ENCODE peak calls at places on chromosomes 5 and 9, in five cellular contexts. W is Peyer's patch, N is heart left ventricle, D is psoas muscle, G is astrocyte of the spinal cord. Z is an unnamed sample.

GRCh38 chr9:17470015-17470414 is 108.9 kb upstream of the SH3GL2 start:
- DNase-seq in G (no peak), N (no peak), D (no peak), W (no peak), Z (no peak)

GRCh38 chr5:96652769-96653455 is 9.3 kb upstream of the CAST start:
- DNase-seq in N (no peak), D (no peak), G (peak), W (no peak), Z (no peak)

GRCh38 chr5:72818866-72819534 is 2.5 kb downstream of the TNPO1 start:
- DNase-seq in N (peak), D (peak), W (peak), G (peak), Z (no peak)

GRCh38 chr5:93427316-93427715 is 153.7 kb downstream of the NR2F1-AS1 start:
- DNase-seq in G (no peak), W (no peak), N (no peak), D (no peak), Z (no peak)

GRCh38 chr5:149799119-149799623 is 69.1 kb downstream of the PPARGC1B start:
- DNase-seq in D (peak), G (peak), N (peak), W (no peak), Z (peak)

GRCh38 chr5:2752059-2752874 is 790 bp upstream of the IRX2 start:
- DNase-seq in D (no peak), W (no peak), G (peak), N (peak), Z (no peak)

GRCh38 chr9:113349434-113350337 is at the start of gene BSPRY:
- DNase-seq in W (peak), N (no peak), D (no peak), G (no peak), Z (no peak)

GRCh38 chr9:124659099-124659659 is 111.9 kb downstream of the NR6A1 start:
- DNase-seq in N (peak), W (peak), G (peak), D (peak), Z (peak)

GRCh38 chr9:136697146-136697820 is 10.0 kb upstream of the AGPAT2 start:
- DNase-seq in W (peak), G (no peak), D (no peak), N (peak), Z (no peak)

GRCh38 chr9:125867752-125868400 is 120.7 kb downstream of the PBX3 start:
- DNase-seq in N (no peak), D (no peak), G (no peak), W (no peak), Z (no peak)

GRCh38 chr5:17436345-17436744 is 61.7 kb upstream of the TAF11L2 start:
- DNase-seq in G (no peak), D (no peak), N (no peak), W (no peak), Z (no peak)

GRCh38 chr5:74040065-74040551 is 414.1 kb downstream of the ARHGEF28 start:
- DNase-seq in W (no peak), N (peak), G (peak), D (no peak), Z (peak)

GRCh38 chr5:58481828-58482227 is 9.4 kb upstream of the GAPT start:
- DNase-seq in G (no peak), D (no peak), N (no peak), W (no peak), Z (no peak)

GRCh38 chr9:134616341-134616740 is 25.3 kb upstream of the COL5A1 start:
- DNase-seq in G (no peak), N (no peak), D (no peak), W (no peak), Z (no peak)

GRCh38 chr5:149938272-149938671 is 6.3 kb downstream of the PDE6A start:
- DNase-seq in N (peak), D (peak), W (peak), G (peak), Z (peak)

GRCh38 chr5:90954951-90955635 is 396.5 kb downstream of the ADGRV1 start:
- DNase-seq in G (no peak), D (no peak), W (no peak), N (no peak), Z (no peak)

GRCh38 chr5:123754903-123755302 is 242.9 kb downstream of the CSNK1G3 start:
- DNase-seq in G (peak), N (no peak), D (no peak), W (no peak), Z (no peak)

GRCh38 chr5:125227333-125228075 is 481.1 kb upstream of the ZNF608 start:
- DNase-seq in N (no peak), D (no peak), G (peak), W (no peak), Z (no peak)

GRCh38 chr9:37538099-37538498 is 38.1 kb downstream of the FBXO10 start:
- DNase-seq in D (no peak), N (no peak), W (no peak), G (no peak), Z (no peak)

GRCh38 chr9:19232830-19233194 is 2.3 kb downstream of the DENND4C start:
- DNase-seq in W (no peak), N (no peak), G (peak), D (no peak), Z (no peak)

GRCh38 chr5:163473613-163474243 is 13.3 kb downstream of the HMMR start:
- DNase-seq in D (no peak), G (peak), W (no peak), N (no peak), Z (no peak)

GRCh38 chr9:92640398-92641091 is 29.4 kb downstream of the IPPK start:
- DNase-seq in D (no peak), N (no peak), G (no peak), W (no peak), Z (no peak)

GRCh38 chr9:105206821-105207699 is 37.4 kb upstream of the SLC44A1 start:
- DNase-seq in D (no peak), N (no peak), G (no peak), W (no peak), Z (no peak)

GRCh38 chr5:64690417-64691151 is at the start of gene SHISAL2B:
- DNase-seq in G (peak), D (peak), W (no peak), N (no peak), Z (no peak)

GRCh38 chr9:35395076-35395675 is 94.7 kb upstream of the RUSC2 start:
- DNase-seq in N (no peak), D (peak), W (no peak), G (no peak), Z (no peak)

GRCh38 chr9:19127881-19128719 is 808 bp upstream of the PLIN2 start:
- DNase-seq in N (peak), D (no peak), W (peak), G (peak), Z (no peak)

GRCh38 chr5:133406632-133407276 is 205.6 kb downstream of the FSTL4 start:
- DNase-seq in D (no peak), N (no peak), W (no peak), G (no peak), Z (no peak)

GRCh38 chr5:76766746-76767145 is 50.8 kb downstream of the F2R start:
- DNase-seq in D (no peak), W (no peak), N (no peak), G (peak), Z (no peak)

GRCh38 chr5:120516799-120517198 is 52.7 kb downstream of the PRR16 start:
- DNase-seq in W (no peak), G (peak), N (no peak), D (no peak), Z (no peak)

GRCh38 chr9:126318858-126319257 is 7.8 kb upstream of the MVB12B start:
- DNase-seq in N (no peak), W (no peak), D (no peak), G (no peak), Z (no peak)

GRCh38 chr5:177427919-177428573 is 1.6 kb downstream of the GRK6 start:
- DNase-seq in N (no peak), D (peak), G (no peak), W (peak), Z (no peak)

GRCh38 chr5:82422751-82423181 is 144.6 kb upstream of the RPS23 start:
- DNase-seq in W (no peak), D (no peak), N (peak), G (peak), Z (no peak)

GRCh38 chr9:124267271-124267807 is 9.6 kb downstream of the NEK6 start:
- DNase-seq in W (no peak), G (peak), D (no peak), N (no peak), Z (peak)

GRCh38 chr9:134807726-134808125 is 72.9 kb upstream of the FCN2 start:
- DNase-seq in N (no peak), G (peak), W (no peak), D (no peak), Z (no peak)

GRCh38 chr5:149405550-149406202 is 26.6 kb upstream of the IL17B start:
- DNase-seq in W (no peak), G (no peak), N (no peak), D (no peak), Z (no peak)

GRCh38 chr9:82443312-82443711 is 454.7 kb downstream of the SPATA31D1 start:
- DNase-seq in G (no peak), W (no peak), D (no peak), N (no peak), Z (no peak)

GRCh38 chr5:136364307-136364706 is 1.0 kb downstream of the TRPC7 start:
- DNase-seq in D (no peak), G (no peak), W (no peak), N (no peak), Z (no peak)

GRCh38 chr5:138463335-138464017 is 1.8 kb upstream of the EGR1 start:
- DNase-seq in D (no peak), W (no peak), G (no peak), N (no peak), Z (no peak)
- TF ChIP-seq CTCF in D (no peak), W (peak), G (peak), N (no peak), Z (peak)

DNA sequence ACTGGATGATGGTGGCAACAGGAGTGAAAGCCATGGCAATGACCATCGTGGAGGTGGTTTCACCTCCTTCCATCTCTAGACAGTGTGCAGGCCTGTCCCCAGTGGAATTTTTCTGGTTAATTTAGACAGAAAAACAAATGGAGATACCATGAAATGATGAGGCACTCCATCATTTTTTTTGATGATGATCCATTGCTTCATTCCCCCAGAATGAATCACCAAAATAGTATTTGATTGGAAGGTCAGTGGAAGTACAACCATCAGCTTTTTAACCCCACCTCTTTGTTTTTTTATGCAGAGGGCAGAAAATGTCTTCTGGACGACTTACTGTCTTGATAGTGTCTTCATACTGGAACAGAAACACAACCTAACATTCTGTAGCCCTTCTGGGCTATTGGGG is 42.6 kb upstream of the ADRA1B start:
- DNase-seq in G (no peak), N (no peak), D (no peak), W (no peak), Z (no peak)
- H3K4me3 ChIP-seq in G (no peak), N (no peak), D (no peak), W (no peak), Z (no peak)

GRCh38 chr5:6495433-6496206 is 47.0 kb downstream of the UBE2QL1 start:
- DNase-seq in G (no peak), D (no peak), N (no peak), W (no peak), Z (no peak)
- TF ChIP-seq CTCF in G (no peak), D (no peak), N (no peak), W (no peak), Z (no peak)

DNA sequence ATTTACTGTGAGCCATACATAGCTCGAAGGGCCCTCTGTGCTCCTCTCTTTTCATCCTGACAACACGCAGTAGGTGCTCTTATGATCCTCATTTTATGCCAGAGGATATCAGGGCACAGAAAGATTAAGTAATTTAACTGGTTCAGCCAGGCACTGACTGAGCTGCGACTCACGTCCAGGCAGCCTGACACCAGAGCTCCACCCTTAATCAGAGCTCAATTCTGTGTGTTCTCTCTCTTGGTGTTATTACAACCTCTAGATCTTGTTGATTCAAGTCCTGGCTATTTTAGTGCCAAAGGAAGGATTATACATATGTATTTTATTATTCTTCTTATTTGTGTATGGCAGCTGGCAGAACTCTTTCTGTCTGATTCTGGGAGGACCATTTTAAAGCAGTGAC is 59.7 kb downstream of the OSMR start:
- DNase-seq in W (no peak), N (no peak), G (peak), D (no peak), Z (no peak)
- H3K4me3 ChIP-seq in W (no peak), N (no peak), G (no peak), D (no peak), Z (no peak)

GRCh38 chr9:78296893-78297671 is at the start of gene PSAT1:
- DNase-seq in N (peak), D (peak), W (peak), G (peak), Z (peak)
- TF ChIP-seq CTCF in N (no peak), D (no peak), W (no peak), G (no peak), Z (peak)

DNA sequence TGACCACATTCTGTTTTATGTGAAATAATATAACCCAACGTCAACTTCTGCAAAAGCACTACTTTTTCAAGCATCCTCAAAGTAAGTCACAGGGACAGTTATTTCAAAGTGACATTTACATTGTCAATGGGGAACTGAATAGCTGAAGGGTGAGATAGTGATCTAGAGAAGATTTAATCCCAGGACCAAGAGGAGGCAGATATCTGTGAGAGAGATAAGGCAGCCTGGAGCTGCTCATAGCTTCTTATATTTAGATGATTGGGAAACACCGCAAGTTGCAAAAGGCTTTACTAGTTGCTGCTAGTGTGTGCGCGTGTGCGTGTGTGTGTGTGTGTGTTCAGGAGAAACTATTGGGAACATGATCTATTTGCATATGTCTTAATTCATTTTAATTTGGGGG is 210.4 kb upstream of the RFX3 start:
- DNase-seq in W (no peak), G (no peak), D (no peak), N (no peak), Z (no peak)
- H3K4me3 ChIP-seq in W (no peak), G (no peak), D (no peak), N (no peak), Z (no peak)

Z was measured in kidney epithelial cell.